ENCODE peak calls at places on chromosomes 16 and 17, in seven cellular contexts. Z is CD4-positive, CD25-positive, alpha-beta regulatory T cell; Y is fibroblast of mammary gland; M is Calu3; J is LoVo; I is GM04504; R is activated T-cell treated with anti-CD3 and anti-CD28 coated beads for 1 hour. W is an unnamed sample.

GRCh38 chr17:81058263-81058871 is 23.4 kb downstream of the BAIAP2 start:
- DNase-seq in Z (no peak), Y (no peak), M (no peak), J (no peak), I (no peak), R (no peak), W (no peak)

GRCh38 chr16:55552621-55553020 is 13.9 kb upstream of the CAPNS2 start:
- DNase-seq in Z (no peak), Y (peak; percentile 76), M (no peak), J (no peak), I (peak; percentile 73), R (no peak), W (peak; percentile 64)

GRCh38 chr16:4521971-4522623 is 16.5 kb downstream of the CDIP1 start:
- DNase-seq in Z (no peak), Y (no peak), M (no peak), J (no peak), I (no peak), R (no peak), W (no peak)

GRCh38 chr17:77786740-77787505 is 171.6 kb upstream of the TNRC6C start:
- DNase-seq in Z (no peak), Y (no peak), M (no peak), J (no peak), I (no peak), R (no peak), W (no peak)

GRCh38 chr17:9444687-9445086 is 130.9 kb downstream of the STX8 start:
- DNase-seq in Z (no peak), Y (peak; percentile 29), M (no peak), J (no peak), I (no peak), R (no peak), W (no peak)

GRCh38 chr16:55643161-55643970 is 12.4 kb upstream of the SLC6A2 start:
- DNase-seq in Z (no peak), Y (peak; percentile 10), M (no peak), J (no peak), I (no peak), R (no peak), W (no peak)

GRCh38 chr17:79027274-79027924 is 3.4 kb downstream of the C1QTNF1 start:
- DNase-seq in Z (no peak), Y (no peak), M (no peak), J (peak; percentile 20), I (no peak), R (no peak), W (no peak)

GRCh38 chr17:7612294-7612640 is 2.4 kb downstream of the FXR2 start:
- DNase-seq in Z (no peak), Y (no peak), M (no peak), J (no peak), I (no peak), R (no peak), W (peak; percentile 29)

GRCh38 chr17:66348605-66349165 is 46.3 kb downstream of the PRKCA start:
- DNase-seq in Z (no peak), Y (peak; percentile 84), M (peak; percentile 56), J (peak; percentile 47), I (peak; percentile 38), R (no peak), W (peak; percentile 88)

GRCh38 chr17:49992933-49993422 is 2.0 kb downstream of the DLX3 start:
- DNase-seq in Z (no peak), Y (no peak), M (no peak), J (no peak), I (no peak), R (no peak), W (no peak)

GRCh38 chr16:24504467-24505345 is 34.7 kb upstream of the RBBP6 start:
- DNase-seq in Z (peak; percentile 26), Y (peak; percentile 69), M (peak; percentile 71), J (peak; percentile 58), I (peak; percentile 37), R (peak; percentile 24), W (peak; percentile 55)

GRCh38 chr16:77556203-77556602 is 121.4 kb upstream of the ADAMTS18 start:
- DNase-seq in Z (no peak), Y (no peak), M (no peak), J (no peak), I (no peak), R (no peak), W (no peak)

GRCh38 chr17:13272296-13272695 is 254.5 kb upstream of the ELAC2 start:
- DNase-seq in Z (no peak), Y (no peak), M (no peak), J (no peak), I (no peak), R (no peak), W (no peak)

GRCh38 chr17:29176500-29177351 is 3.5 kb downstream of the MYO18A start:
- DNase-seq in Z (peak; percentile 44), Y (peak; percentile 21), M (peak; percentile 67), J (peak; percentile 84), I (no peak), R (peak; percentile 43), W (peak; percentile 51)

GRCh38 chr16:30472328-30472942 is at the start of gene ITGAL:
- DNase-seq in Z (peak; percentile 67), Y (no peak), M (no peak), J (no peak), I (no peak), R (peak; percentile 66), W (no peak)

GRCh38 chr17:72030067-72030899 is 90.5 kb upstream of the SOX9 start:
- DNase-seq in Z (no peak), Y (peak; percentile 18), M (peak; percentile 46), J (peak; percentile 32), I (peak; percentile 24), R (no peak), W (peak; percentile 42)

GRCh38 chr16:74111583-74111982 is 185.0 kb upstream of the PSMD7 start:
- DNase-seq in Z (no peak), Y (no peak), M (no peak), J (no peak), I (no peak), R (no peak), W (no peak)

GRCh38 chr16:70579648-70580630 is 56.3 kb downstream of the SF3B3 start:
- DNase-seq in Z (no peak), Y (no peak), M (peak; percentile 27), J (no peak), I (no peak), R (no peak), W (no peak)

GRCh38 chr16:79209308-79209707 is 391.2 kb downstream of the MAF start:
- DNase-seq in Z (no peak), Y (no peak), M (no peak), J (no peak), I (no peak), R (no peak), W (no peak)

GRCh38 chr17:8382052-8382879 is 727 bp downstream of the RPL26 start:
- DNase-seq in Z (no peak), Y (peak; percentile 23), M (no peak), J (peak; percentile 22), I (no peak), R (no peak), W (peak; percentile 24)

GRCh38 chr17:6548578-6549330 is 7.6 kb downstream of the PITPNM3 start:
- DNase-seq in Z (no peak), Y (no peak), M (no peak), J (no peak), I (no peak), R (no peak), W (no peak)

GRCh38 chr17:64148017-64148631 is 18.2 kb upstream of the ERN1 start:
- DNase-seq in Z (no peak), Y (peak; percentile 62), M (no peak), J (no peak), I (no peak), R (no peak), W (no peak)

GRCh38 chr16:84084570-84085270 is 32.0 kb downstream of the MBTPS1 start:
- DNase-seq in Z (peak; percentile 53), Y (peak; percentile 65), M (peak; percentile 80), J (peak; percentile 56), I (peak; percentile 25), R (peak; percentile 56), W (peak; percentile 66)

GRCh38 chr16:25747160-25747758 is 55.5 kb downstream of the HS3ST4 start:
- DNase-seq in Z (no peak), Y (no peak), M (no peak), J (no peak), I (no peak), R (no peak), W (peak; percentile 1)

GRCh38 chr16:51670527-51670926 is 519.5 kb upstream of the SALL1 start:
- DNase-seq in Z (no peak), Y (no peak), M (no peak), J (no peak), I (no peak), R (no peak), W (no peak)

GRCh38 chr17:41131979-41132378 is 8.0 kb upstream of the KRTAP4-12 start:
- DNase-seq in Z (no peak), Y (peak; percentile 19), M (no peak), J (peak; percentile 48), I (no peak), R (no peak), W (peak; percentile 55)

GRCh38 chr16:31471875-31472558 is at the start of gene TGFB1I1:
- DNase-seq in Z (no peak), Y (peak; percentile 67), M (peak; percentile 41), J (peak; percentile 44), I (peak; percentile 71), R (no peak), W (peak; percentile 81)

GRCh38 chr17:80644588-80644987 is 100.0 kb downstream of the RPTOR start:
- DNase-seq in Z (no peak), Y (no peak), M (no peak), J (no peak), I (no peak), R (no peak), W (no peak)

W was measured in iris pigment epithelial cell.